ENCODE peak calls at places on chromosomes 7 and 10, in five cellular contexts. T is upper lobe of right lung; E is left ventricle myocardium superior; J is pancreas; B is activated naive CD4-positive, alpha-beta T cell treated with anti-CD3 and anti-CD28 coated beads, Interleukin-2, amount 50 U/mL, for 72 hours. Q is an unnamed sample.

GRCh38 chr10:47402681-47403301 is 18.7 kb upstream of the ZNF488 start:
- ATAC-seq in T (peak), J (peak), E (peak), B (no peak), Q (peak)

GRCh38 chr10:112919721-112920120 is 30.3 kb upstream of the TCF7L2 start:
- ATAC-seq in B (no peak), E (no peak), J (no peak), T (no peak), Q (peak)

GRCh38 chr10:74586088-74586585 is 240.3 kb upstream of the KAT6B start:
- ATAC-seq in B (peak), E (no peak), T (no peak), J (no peak), Q (peak)

GRCh38 chr10:28382520-28383269 is 79.8 kb upstream of the MPP7 start:
- ATAC-seq in E (no peak), J (no peak), T (no peak), B (no peak), Q (no peak)

GRCh38 chr10:79425074-79425532 is 20.3 kb downstream of the ZCCHC24 start:
- ATAC-seq in E (peak), J (no peak), T (no peak), B (no peak), Q (no peak)

GRCh38 chr7:117129538-117129955 is 176.2 kb downstream of the ST7 start:
- ATAC-seq in B (no peak), J (no peak), E (peak), T (no peak), Q (no peak)

GRCh38 chr10:122462533-122463465 is 1.4 kb downstream of the HTRA1 start:
- ATAC-seq in E (peak), B (peak), J (peak), T (no peak), Q (peak)

GRCh38 chr10:119314061-119314460 is 106.7 kb downstream of the GRK5 start:
- ATAC-seq in B (no peak), T (no peak), J (no peak), E (peak), Q (no peak)

GRCh38 chr7:2198206-2198605 is 34.5 kb downstream of the MAD1L1 start:
- ATAC-seq in T (peak), J (no peak), B (no peak), E (peak), Q (no peak)

GRCh38 chr10:99551158-99551557 is 18.4 kb downstream of the NKX2-3 start:
- ATAC-seq in E (no peak), J (no peak), T (no peak), B (no peak), Q (no peak)

GRCh38 chr7:39566056-39566921 is at the start of gene YAE1:
- ATAC-seq in E (peak), B (peak), T (peak), J (peak), Q (peak)

GRCh38 chr7:131591674-131592328 is 35.4 kb upstream of the PODXL start:
- ATAC-seq in B (no peak), J (no peak), T (no peak), E (no peak), Q (peak)

GRCh38 chr7:114478384-114478783 is 63.8 kb downstream of the FOXP2 start:
- ATAC-seq in J (no peak), T (no peak), E (no peak), B (no peak), Q (no peak)

GRCh38 chr7:22611758-22612079 is 111.7 kb upstream of the STEAP1B start:
- ATAC-seq in T (no peak), J (no peak), E (no peak), B (no peak), Q (no peak)

GRCh38 chr10:74055383-74056065 is 57.6 kb downstream of the VCL start:
- ATAC-seq in E (no peak), T (peak), B (no peak), J (no peak), Q (peak)

GRCh38 chr10:74953214-74953613 is 126.8 kb downstream of the KAT6B start:
- ATAC-seq in T (no peak), J (no peak), E (no peak), B (no peak), Q (no peak)